ENCODE peak calls at places on chromosomes 6 and 20, in eight cellular contexts. X, E, C, D, P, V, W and R are unnamed samples.

GRCh38 chr6:159852877-159853276 is 37.9 kb upstream of the MAS1 start:
- DNase-seq in X (no peak), E (no peak), C (no peak), D (no peak), P (no peak), V (no peak), W (no peak), R (no peak)

GRCh38 chr6:21594427-21595264 is 1.1 kb downstream of the SOX4 start:
- DNase-seq in X (peak), E (peak), C (peak), D (peak), P (no peak), V (peak), W (peak), R (peak)

GRCh38 chr20:24316731-24317130 is 152.7 kb upstream of the SYNDIG1 start:
- DNase-seq in X (no peak), E (no peak), C (no peak), D (no peak), P (no peak), V (no peak), W (no peak), R (no peak)

GRCh38 chr6:8085053-8085511 is 17.3 kb downstream of the EEF1E1 start:
- DNase-seq in X (peak), E (peak), C (no peak), D (no peak), P (no peak), V (no peak), W (peak), R (no peak)

GRCh38 chr6:157755752-157756411 is 67.2 kb upstream of the SNX9 start:
- DNase-seq in X (no peak), E (no peak), C (no peak), D (no peak), P (no peak), V (no peak), W (no peak), R (no peak)

GRCh38 chr6:68238097-68238597 is 396.9 kb upstream of the ADGRB3 start:
- DNase-seq in X (no peak), E (no peak), C (no peak), D (no peak), P (no peak), V (no peak), W (no peak), R (no peak)

GRCh38 chr6:151001387-151002063 is 136.0 kb downstream of the MTHFD1L start:
- DNase-seq in X (no peak), E (no peak), C (no peak), D (no peak), P (no peak), V (no peak), W (no peak), R (no peak)

GRCh38 chr6:113120577-113121285 is 736.4 kb upstream of the MARCKS start:
- DNase-seq in X (no peak), E (peak), C (no peak), D (no peak), P (no peak), V (no peak), W (peak), R (no peak)

GRCh38 chr6:43772571-43773049 is 2.6 kb downstream of the VEGFA start:
- DNase-seq in X (peak), E (no peak), C (no peak), D (no peak), P (peak), V (no peak), W (peak), R (no peak)

GRCh38 chr6:148559848-148560433 is 186.9 kb upstream of the UST start:
- DNase-seq in X (peak), E (peak), C (no peak), D (peak), P (peak), V (no peak), W (peak), R (peak)

GRCh38 chr6:75802366-75802765 is 53.3 kb downstream of the MYO6 start:
- DNase-seq in X (no peak), E (no peak), C (no peak), D (no peak), P (no peak), V (no peak), W (no peak), R (no peak)

GRCh38 chr20:2084703-2085102 is 16.9 kb upstream of the STK35 start:
- DNase-seq in X (no peak), E (peak), C (no peak), D (no peak), P (no peak), V (no peak), W (no peak), R (no peak)

GRCh38 chr6:2749972-2750600 is 636 bp downstream of the MYLK4 start:
- DNase-seq in X (peak), E (no peak), C (no peak), D (no peak), P (peak), V (no peak), W (peak), R (peak)

GRCh38 chr6:111173341-111173740 is 86.0 kb downstream of the SLC16A10 start:
- DNase-seq in X (no peak), E (no peak), C (no peak), D (no peak), P (no peak), V (no peak), W (no peak), R (no peak)

GRCh38 chr6:28215425-28215824 is 9.7 kb upstream of the ZSCAN9 start:
- DNase-seq in X (no peak), E (no peak), C (no peak), D (no peak), P (no peak), V (no peak), W (no peak), R (no peak)

GRCh38 chr6:95352064-95352463 is 225.3 kb upstream of the MANEA start:
- DNase-seq in X (no peak), E (no peak), C (no peak), D (no peak), P (no peak), V (no peak), W (no peak), R (no peak)

GRCh38 chr6:72937160-72937559 is 288.1 kb downstream of the KHDC1L start:
- DNase-seq in X (no peak), E (no peak), C (no peak), D (no peak), P (no peak), V (no peak), W (no peak), R (no peak)

GRCh38 chr6:109465772-109466171 is 10.2 kb upstream of the MICAL1 start:
- DNase-seq in X (peak), E (peak), C (no peak), D (peak), P (no peak), V (no peak), W (no peak), R (no peak)

DNA sequence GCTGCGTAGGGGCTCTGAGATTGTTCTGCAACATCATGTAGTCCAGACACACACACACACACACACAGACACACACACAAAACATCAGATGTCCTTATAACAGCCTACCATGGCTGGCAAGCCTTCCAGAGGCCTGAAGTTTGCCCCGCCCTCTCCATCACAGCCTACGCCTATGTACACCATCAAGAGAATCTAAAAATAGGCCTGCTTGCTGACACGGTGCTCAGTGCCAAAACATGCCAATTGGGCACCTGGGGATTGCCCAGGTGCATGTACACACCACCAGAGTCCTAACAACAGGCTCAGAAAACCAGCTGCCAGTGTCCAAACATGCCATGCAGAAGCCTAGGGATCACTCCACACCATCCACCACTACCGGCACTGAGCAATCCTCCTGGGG is 391.7 kb upstream of the SPTLC3 start:
- DNase-seq in X (no peak), E (no peak), C (no peak), D (no peak), P (no peak), V (no peak), W (no peak), R (no peak)
- H3K27ac ChIP-seq in X (no peak), E (no peak), C (no peak), D (no peak), P (no peak), V (no peak), W (no peak), R (no peak)

DNA sequence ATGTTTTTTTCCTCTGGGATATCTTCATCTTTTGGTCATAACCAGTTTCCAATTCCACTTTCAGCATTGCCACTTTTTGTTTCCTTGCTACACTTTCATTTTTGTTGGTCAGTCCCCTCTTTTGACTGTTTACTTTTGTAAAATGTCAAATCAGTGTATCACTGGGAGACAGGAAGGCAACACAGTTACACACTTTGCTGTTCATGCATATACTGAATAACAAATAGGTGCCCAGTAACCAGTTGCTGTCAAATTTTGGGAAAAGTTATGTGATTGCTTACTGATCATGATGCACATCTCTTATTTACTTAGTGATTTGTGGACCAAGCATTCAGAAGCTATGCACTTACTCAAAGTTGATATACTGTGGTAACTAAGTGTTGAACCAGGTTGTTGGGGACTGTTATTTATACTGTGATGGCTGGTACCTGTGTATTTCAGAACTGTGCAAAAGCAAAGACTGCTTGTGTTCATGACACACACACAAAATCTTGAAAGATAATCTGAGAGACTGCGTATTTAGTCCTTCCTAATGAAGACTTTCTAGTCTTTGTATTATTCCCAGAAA is 41.0 kb downstream of the ZNF292 start:
- DNase-seq in X (no peak), E (no peak), C (no peak), D (no peak), P (no peak), V (no peak), W (no peak), R (no peak)
- H3K27ac ChIP-seq in X (no peak), E (no peak), C (no peak), D (no peak), P (no peak), V (no peak), W (no peak), R (no peak)

DNA sequence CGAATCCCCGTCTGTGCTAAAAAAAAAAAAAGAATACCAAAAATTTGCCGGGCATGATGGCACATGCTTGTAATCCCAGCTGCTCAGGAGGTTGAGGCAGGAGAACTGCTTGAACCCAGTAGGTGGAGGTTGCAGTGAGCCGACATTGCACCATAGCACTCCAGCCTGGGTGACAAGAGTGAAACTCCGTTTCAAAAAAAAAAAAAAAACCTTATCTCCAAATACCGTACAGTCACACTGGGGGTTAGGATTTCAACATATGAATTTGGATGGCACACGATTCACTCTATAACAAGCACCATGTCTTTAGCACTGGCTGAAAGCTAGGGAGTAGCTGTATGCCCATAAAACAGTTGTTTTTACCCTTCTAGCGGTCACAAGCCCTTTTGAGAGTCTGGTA is 3.8 kb downstream of the SMIM13 start:
- DNase-seq in X (no peak), E (no peak), C (no peak), D (no peak), P (no peak), V (no peak), W (no peak), R (no peak)
- H3K27ac ChIP-seq in X (no peak), E (no peak), C (no peak), D (no peak), P (no peak), V (no peak), W (no peak), R (no peak)

GRCh38 chr20:47347661-47348462 is 8.6 kb downstream of the ZMYND8 start:
- DNase-seq in X (no peak), E (no peak), C (no peak), D (no peak), P (no peak), V (no peak), W (no peak), R (no peak)
- H3K27ac ChIP-seq in X (peak), E (peak), C (peak), D (peak), P (peak), V (peak), W (peak), R (peak)

DNA sequence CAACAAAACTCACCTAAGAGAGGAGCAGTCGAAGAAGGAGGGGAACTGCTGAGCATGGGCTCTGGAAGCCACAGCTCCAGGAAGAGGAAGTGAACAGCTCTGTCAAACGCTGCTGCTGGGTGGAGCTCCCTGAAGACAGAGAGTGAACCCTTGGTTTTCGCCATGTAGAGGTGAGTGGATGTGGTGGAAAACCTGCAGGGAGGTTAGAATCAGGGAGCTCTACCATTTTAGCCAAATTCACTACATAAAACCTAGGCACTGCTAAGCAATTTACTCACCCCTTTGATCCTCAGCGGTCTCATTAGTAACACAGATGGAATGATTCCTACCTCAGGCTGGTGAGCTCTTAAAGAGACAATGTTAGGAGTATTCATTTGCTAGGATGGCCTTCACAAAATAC is 19.4 kb upstream of the TFAP2A start:
- DNase-seq in X (no peak), E (no peak), C (no peak), D (no peak), P (no peak), V (no peak), W (no peak), R (no peak)
- H3K27ac ChIP-seq in X (no peak), E (no peak), C (no peak), D (no peak), P (no peak), V (no peak), W (no peak), R (no peak)

DNA sequence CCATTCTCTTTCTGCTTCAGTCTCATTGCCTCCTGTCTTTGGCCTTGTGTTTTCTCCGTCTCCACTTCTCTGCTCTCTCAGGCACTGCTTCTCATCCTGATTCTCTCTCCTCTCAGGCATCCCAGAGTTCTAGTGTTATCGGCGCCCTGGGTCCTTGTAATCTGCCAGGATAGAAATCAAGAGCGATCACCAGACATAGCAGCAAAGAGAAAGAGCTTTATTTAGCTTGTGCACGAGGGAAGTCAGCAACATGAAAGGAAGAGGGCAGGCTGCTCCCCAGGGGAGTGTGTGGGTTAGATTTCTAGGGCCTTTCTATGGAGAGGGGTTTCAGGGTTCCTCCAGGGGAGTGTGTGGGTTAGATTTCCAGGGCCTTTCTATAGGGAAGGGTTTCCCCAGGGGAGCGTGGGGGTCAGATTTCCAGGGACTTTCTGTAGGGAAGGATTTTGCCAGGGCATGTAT is 32.5 kb downstream of the SUN5 start:
- DNase-seq in X (peak), E (no peak), C (peak), D (no peak), P (no peak), V (no peak), W (no peak), R (no peak)
- H3K27ac ChIP-seq in X (no peak), E (peak), C (no peak), D (peak), P (peak), V (no peak), W (no peak), R (no peak)